ENCODE peak calls at places on chromosomes 6 and 20, in seven cellular contexts. Q, S, T, B, C, I and Z are unnamed samples.

GRCh38 chr6:120924214-120924613 is 410.1 kb downstream of the TBC1D32 start:
- DNase-seq in T (no peak), C (no peak), B (no peak), Q (no peak), S (no peak), I (no peak), Z (no peak)

GRCh38 chr6:121504227-121504626 is 68.8 kb downstream of the GJA1 start:
- DNase-seq in B (no peak), Q (peak; percentile 98), S (peak; percentile 80), C (no peak), T (peak; percentile 79), I (no peak), Z (peak; percentile 92)

GRCh38 chr6:112202639-112203341 is 51.6 kb downstream of the LAMA4 start:
- DNase-seq in I (no peak), Q (no peak), B (no peak), S (no peak), T (no peak), C (no peak), Z (no peak)

GRCh38 chr20:1415667-1416468 is 23.0 kb upstream of the FKBP1A start:
- DNase-seq in C (no peak), I (no peak), S (peak; percentile 98), B (no peak), Q (peak; percentile 99), T (peak; percentile 82), Z (peak; percentile 98)

GRCh38 chr6:168201383-168201782 is 118.2 kb downstream of the DACT2 start:
- DNase-seq in Q (no peak), B (no peak), C (no peak), T (peak; percentile 17), I (peak; percentile 43), S (no peak), Z (no peak)

GRCh38 chr6:135147637-135148592 is 33.2 kb upstream of the MYB start:
- DNase-seq in S (no peak), I (no peak), Q (no peak), T (no peak), C (no peak), B (no peak), Z (no peak)

GRCh38 chr6:55433446-55434130 is 106.3 kb downstream of the GFRAL start:
- DNase-seq in C (no peak), I (no peak), T (peak; percentile 72), B (no peak), S (peak; percentile 45), Q (peak; percentile 68), Z (peak; percentile 7)

GRCh38 chr6:29723666-29724588 is 693 bp downstream of the HLA-F start:
- DNase-seq in T (peak; percentile 17), C (peak; percentile 45), Q (no peak), B (peak; percentile 71), S (no peak), I (peak; percentile 39), Z (no peak)

GRCh38 chr6:137193256-137194070 is 20.0 kb upstream of the IL22RA2 start:
- DNase-seq in C (no peak), Q (no peak), B (no peak), I (no peak), S (no peak), T (no peak), Z (no peak)

GRCh38 chr6:166850677-166851076 is 105.7 kb downstream of the RNASET2 start:
- DNase-seq in C (no peak), S (no peak), I (no peak), Q (no peak), B (no peak), T (no peak), Z (no peak)

GRCh38 chr20:36101201-36101600 is 53.3 kb upstream of the EPB41L1 start:
- DNase-seq in I (peak; percentile 84), B (no peak), Q (no peak), C (no peak), T (no peak), S (no peak), Z (no peak)

DNA sequence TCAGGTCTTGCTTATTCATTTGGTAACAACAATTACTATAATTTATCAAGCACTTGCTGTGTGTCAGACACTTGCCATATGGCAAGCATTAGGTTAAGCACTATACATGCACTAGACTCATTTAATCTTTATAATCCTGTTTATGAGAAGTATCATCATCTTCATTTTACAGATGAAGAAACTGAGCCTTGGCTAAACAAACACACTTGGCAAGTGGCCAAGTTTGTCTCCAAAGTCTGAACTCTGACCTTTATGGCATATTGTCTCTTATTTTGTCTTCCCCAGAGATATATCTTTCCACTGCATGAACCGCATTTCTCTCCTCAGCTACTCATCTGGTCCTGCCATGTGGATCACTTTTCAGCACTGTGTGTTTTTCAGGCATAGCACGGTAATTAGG is 4.7 kb downstream of the ADGRF5 start:
- DNase-seq in T (no peak), S (no peak), Q (no peak), B (no peak), I (no peak), C (no peak), Z (no peak)
- H3K4me3 ChIP-seq in T (no peak overlapping the region), S (no peak overlapping the region), Q (no peak overlapping the region), B (no peak overlapping the region), I (no peak overlapping the region), C (no peak overlapping the region), Z (no peak overlapping the region)

DNA sequence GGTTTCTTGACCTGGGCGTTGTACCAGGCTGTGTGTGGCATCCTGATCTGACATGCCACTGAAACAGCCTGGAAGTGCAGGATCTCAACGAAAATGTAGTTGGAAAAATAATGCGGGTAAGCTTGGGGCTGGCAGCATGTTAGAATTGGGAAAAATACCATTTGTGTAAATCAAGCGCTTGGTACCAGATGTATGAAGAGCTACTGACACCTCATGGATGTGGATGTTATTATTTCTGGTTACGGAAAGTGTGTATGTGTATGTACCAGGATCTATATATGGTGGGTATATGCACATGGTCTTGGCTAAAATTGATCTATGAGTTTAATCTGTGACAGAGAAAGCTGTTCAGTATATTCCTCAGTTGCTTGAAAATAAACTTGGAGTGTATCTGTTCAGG is 22.7 kb downstream of the HIVEP1 start:
- DNase-seq in C (no peak), I (no peak), Q (no peak), B (no peak), S (no peak), T (no peak), Z (no peak)
- TF ChIP-seq CTCF in C (no peak), I (peak; percentile 42), Q (no peak), B (no peak), S (peak; percentile 27), T (no peak), Z (no peak)

DNA sequence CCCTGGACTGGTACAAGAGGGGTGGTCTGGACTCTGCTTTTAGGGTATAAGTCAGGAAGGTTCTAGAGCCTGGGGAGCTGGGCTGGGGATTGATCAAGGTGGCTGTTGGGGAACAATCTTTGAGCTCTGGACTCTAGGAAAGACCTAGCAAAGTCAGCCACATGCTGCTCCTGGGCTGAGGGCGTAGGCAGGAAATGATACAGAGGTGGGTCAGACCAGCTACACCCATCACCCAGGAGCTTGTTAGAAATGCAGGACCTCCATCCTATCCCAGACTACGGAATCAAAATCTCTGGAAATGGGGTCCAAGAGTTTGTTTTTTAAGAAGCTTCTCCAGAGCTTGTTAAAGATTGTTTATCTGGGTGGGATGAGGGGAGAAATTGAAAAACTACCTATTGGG is 9.4 kb downstream of the ADTRP start:
- DNase-seq in C (no peak), T (no peak), B (no peak), Q (peak; percentile 89), S (peak; percentile 77), I (no peak), Z (no peak)
- H3K4me3 ChIP-seq in C (no peak overlapping the region), T (no peak overlapping the region), B (no peak overlapping the region), Q (no peak overlapping the region), S (no peak overlapping the region), I (no peak overlapping the region), Z (no peak overlapping the region)

DNA sequence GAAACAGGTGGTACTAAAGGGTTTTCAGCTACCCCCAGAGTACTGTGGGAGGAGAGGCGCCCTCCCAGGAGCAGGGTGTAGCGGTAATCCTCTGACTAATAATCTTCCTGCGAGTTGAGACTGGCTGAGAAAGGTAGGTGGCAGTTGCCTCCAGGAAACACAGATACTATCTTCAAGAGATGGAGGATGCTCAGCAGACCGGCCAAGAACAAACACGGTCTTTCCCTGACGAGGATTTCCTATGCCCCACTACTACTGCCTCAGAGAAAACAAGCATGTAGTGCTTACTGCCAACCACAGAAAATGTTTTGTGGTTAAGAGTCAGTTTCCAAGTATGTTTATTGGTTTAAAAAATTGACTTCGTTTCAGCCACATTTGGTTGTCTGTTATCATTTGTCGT is 26.8 kb downstream of the C6orf89 start:
- DNase-seq in C (no peak), S (peak; percentile 98), B (no peak), Q (peak; percentile 91), I (no peak), T (peak; percentile 72), Z (peak; percentile 63)
- TF ChIP-seq CTCF in C (no peak), S (peak; percentile 17), B (no peak), Q (peak; percentile 14), I (no peak), T (no peak), Z (no peak)

DNA sequence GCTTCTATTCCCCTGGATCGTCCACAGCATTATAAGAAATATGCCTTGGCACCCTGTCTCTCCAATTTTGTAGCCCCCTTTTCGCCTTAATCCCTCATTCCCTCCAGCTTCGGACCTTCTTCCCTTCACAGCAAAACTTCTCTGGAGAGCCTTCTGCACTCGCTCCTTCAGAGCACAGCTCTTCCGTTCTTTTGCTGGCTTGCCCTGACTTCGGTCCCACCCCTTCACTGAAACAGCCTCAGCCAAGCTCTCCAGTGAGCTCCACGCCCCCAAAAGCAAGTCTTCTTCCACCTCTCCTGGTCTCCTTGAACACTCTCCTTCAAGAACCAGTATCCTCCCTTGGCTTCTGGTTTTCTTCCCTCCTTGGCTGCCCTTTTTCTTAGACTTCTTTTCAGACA is 134.7 kb upstream of the RNF24 start:
- DNase-seq in T (peak; percentile 78), B (no peak), S (no peak), C (no peak), Q (no peak), I (no peak), Z (no peak)
- H3K4me3 ChIP-seq in T (peak overlapping the region; percentile 66), B (peak overlapping the region; percentile 58), S (peak overlapping the region; percentile 66), C (peak overlapping the region; percentile 76), Q (peak overlapping the region; percentile 62), I (no peak overlapping the region), Z (peak overlapping the region; percentile 92)

DNA sequence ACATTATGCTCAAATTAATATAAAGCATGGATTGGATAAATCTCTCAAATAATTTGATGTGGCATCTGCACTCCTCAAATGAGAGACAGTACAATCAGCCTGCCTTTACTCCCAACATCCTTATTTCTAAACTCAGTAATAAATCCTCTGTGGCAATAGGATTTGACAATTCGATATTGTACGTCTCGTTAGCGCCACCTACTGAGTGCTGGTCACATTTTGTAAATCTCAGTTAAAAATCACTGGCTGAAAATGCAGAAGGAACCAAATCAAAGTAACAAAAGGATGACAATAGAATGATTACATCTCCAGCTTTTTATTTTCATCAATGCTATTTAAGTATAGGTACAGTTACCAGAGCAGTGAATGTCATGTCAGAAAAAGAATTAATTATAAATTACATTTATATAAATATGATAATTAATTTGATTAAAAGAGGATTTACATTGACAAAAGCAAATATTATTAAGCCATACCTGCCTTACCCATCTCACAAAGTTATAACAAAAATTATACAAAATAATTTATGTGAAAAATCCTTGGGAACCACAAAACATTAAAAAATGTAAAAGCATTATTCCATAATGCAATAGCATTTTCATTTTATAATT is 20.2 kb upstream of the GJE1 start:
- DNase-seq in B (peak; percentile 52), I (peak; percentile 66), T (peak; percentile 85), S (peak; percentile 48), C (peak; percentile 68), Q (peak; percentile 67), Z (peak; percentile 35)
- TF ChIP-seq CTCF in B (no peak), I (peak; percentile 58), T (peak; percentile 75), S (peak; percentile 81), C (peak; percentile 36), Q (peak; percentile 55), Z (peak; percentile 73)